ENCODE peak calls at places on chromosomes 4 and X, in nine cellular contexts. V is fibroblast of pulmonary artery; C is PC-3; J is AG09309; Z is activated CD8-positive, alpha-beta T cell treated with anti-CD3 and anti-CD28 coated beads for 36 hours; K is neural progenitor cell; G is astrocyte of the spinal cord; Y is MCF 10A; R is brain microvascular endothelial cell. M is an unnamed sample.

GRCh38 chrX:139134316-139134715 is 396.2 kb upstream of the F9 start:
- DNase-seq in G (no peak), V (no peak), K (no peak), Z (no peak), Y (no peak), J (no peak), C (no peak), R (no peak), M (no peak)

GRCh38 chr4:40621592-40622512 is 7.8 kb downstream of the RBM47 start:
- DNase-seq in R (peak), K (no peak), Y (peak), G (peak), V (peak), J (peak), Z (peak), C (peak), M (no peak)

GRCh38 chrX:96770315-96770714 is 85.7 kb downstream of the DIAPH2 start:
- DNase-seq in J (no peak), V (peak), K (peak), Z (no peak), R (no peak), G (peak), Y (peak), C (peak), M (no peak)

GRCh38 chrX:53093177-53093655 is 726 bp upstream of the KANTR start:
- DNase-seq in Z (peak), Y (peak), J (no peak), C (peak), G (peak), R (peak), K (peak), V (peak), M (peak)

GRCh38 chrX:69093960-69094935 is 71.0 kb downstream of the PJA1 start:
- DNase-seq in C (peak), J (peak), V (peak), Z (peak), R (peak), K (peak), G (peak), Y (peak), M (peak)

GRCh38 chrX:132488819-132489255 is at the start of gene MBNL3:
- DNase-seq in V (peak), K (peak), Z (peak), R (no peak), G (peak), C (peak), J (no peak), Y (peak), M (peak)

GRCh38 chrX:18042776-18043175 is 177.9 kb downstream of the BEND2 start:
- DNase-seq in R (no peak), K (no peak), V (no peak), Y (no peak), C (no peak), J (no peak), G (no peak), Z (no peak), M (no peak)

GRCh38 chrX:114976321-114976720 is 41.1 kb downstream of the IL13RA2 start:
- DNase-seq in Y (peak), K (no peak), V (peak), J (peak), C (peak), R (no peak), Z (no peak), G (no peak), M (no peak)

GRCh38 chrX:153537526-153538295 is 20.3 kb downstream of the ATP2B3 start:
- DNase-seq in K (no peak), J (no peak), R (no peak), C (no peak), G (no peak), Z (no peak), V (no peak), Y (no peak), M (no peak)

GRCh38 chr4:98609946-98610345 is 48.5 kb downstream of the TSPAN5 start:
- DNase-seq in Z (no peak), G (no peak), J (no peak), C (no peak), V (no peak), R (no peak), K (peak), Y (no peak), M (no peak)

GRCh38 chr4:4859010-4859798 is at the start of gene MSX1:
- DNase-seq in J (peak), G (peak), Y (peak), R (peak), K (peak), C (peak), V (peak), Z (peak), M (peak)

GRCh38 chr4:28101583-28101982 is 1240.9 kb downstream of the STIM2 start:
- DNase-seq in R (no peak), J (no peak), Z (no peak), G (no peak), Y (no peak), V (no peak), C (no peak), K (no peak), M (no peak)

GRCh38 chr4:6753103-6753560 is 29.4 kb upstream of the KIAA0232 start:
- DNase-seq in Y (no peak), R (no peak), Z (no peak), J (no peak), V (no peak), G (no peak), C (no peak), K (peak), M (no peak)
- TF ChIP-seq CTCF in Y (no peak), R (no peak), Z (no peak), J (no peak), V (no peak), G (no peak), C (no peak), K (no peak), M (no peak)

GRCh38 chrX:112760697-112761096 is 79.9 kb downstream of the AMOT start:
- DNase-seq in V (no peak), G (no peak), Z (no peak), K (no peak), R (no peak), J (no peak), Y (no peak), C (no peak), M (no peak)
- TF ChIP-seq CTCF in V (peak), G (no peak), Z (no peak), K (no peak), R (no peak), J (no peak), Y (no peak), C (no peak), M (no peak)

GRCh38 chrX:129318375-129318774 is 204.9 kb downstream of the SMARCA1 start:
- DNase-seq in C (peak), Y (peak), K (no peak), R (peak), V (peak), G (peak), Z (peak), J (peak), M (no peak)
- TF ChIP-seq CTCF in C (peak), Y (peak), K (peak), R (peak), V (peak), G (peak), Z (peak), J (peak), M (peak)

GRCh38 chrX:106955004-106955772 is 35.0 kb downstream of the CLDN2 start:
- DNase-seq in K (no peak), Y (no peak), J (no peak), V (peak), G (peak), R (no peak), C (peak), Z (no peak), M (no peak)

GRCh38 chrX:106952089-106952488 is 31.9 kb downstream of the CLDN2 start:
- DNase-seq in V (no peak), K (no peak), G (no peak), Y (no peak), R (no peak), J (no peak), Z (no peak), C (no peak), M (no peak)

GRCh38 chrX:106954041-106954440 is 33.8 kb downstream of the CLDN2 start:
- DNase-seq in J (no peak), Y (no peak), V (no peak), Z (no peak), R (no peak), C (no peak), G (no peak), K (no peak), M (no peak)

GRCh38 chrX:106951230-106951629 is 31.0 kb downstream of the CLDN2 start:
- DNase-seq in V (no peak), Y (no peak), G (no peak), C (no peak), R (no peak), J (no peak), Z (no peak), K (no peak), M (no peak)

GRCh38 chrX:106952988-106953387 is 32.8 kb downstream of the CLDN2 start:
- DNase-seq in C (peak), G (peak), Z (no peak), V (peak), K (no peak), Y (peak), R (no peak), J (no peak), M (no peak)
- TF ChIP-seq CTCF in C (peak), G (peak), Z (peak), V (peak), K (peak), Y (peak), R (peak), J (peak), M (peak)

DNA sequence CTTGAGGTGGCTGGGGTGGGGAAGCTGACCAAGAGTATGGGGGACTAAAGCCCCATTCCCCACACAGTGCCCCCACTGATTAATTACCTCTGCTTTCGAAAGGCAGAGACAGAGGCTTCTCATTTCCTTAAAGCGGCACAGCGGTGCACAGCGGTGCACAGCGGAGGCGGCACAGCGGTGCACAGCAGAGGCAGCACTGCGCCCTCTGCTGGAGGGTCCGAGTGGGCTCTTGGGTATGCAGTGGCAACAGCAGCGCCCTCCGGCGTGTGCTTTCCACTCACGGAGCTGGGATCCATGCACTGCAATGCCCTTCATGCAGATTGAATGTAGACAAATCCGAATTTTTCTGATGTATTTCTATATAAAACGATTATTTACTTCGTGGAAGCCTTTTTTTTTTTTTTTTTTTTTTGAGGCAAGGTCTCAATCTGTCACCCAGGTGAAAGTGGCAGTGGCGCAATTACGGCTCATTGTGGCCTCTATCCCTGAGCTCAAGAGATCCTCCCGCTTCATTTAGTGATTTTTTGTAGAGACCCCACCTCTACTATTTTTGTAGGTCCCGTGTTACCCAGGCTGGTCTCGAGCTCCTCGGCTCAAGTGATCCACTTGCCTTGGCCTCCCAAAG is 19.7 kb upstream of the PRPS2 start:
- DNase-seq in Y (no peak), Z (peak), K (peak), J (no peak), R (peak), G (peak), C (peak), V (peak), M (peak)
- TF ChIP-seq CTCF in Y (peak), Z (peak), K (peak), J (peak), R (peak), G (peak), C (peak), V (peak), M (peak)

GRCh38 chrX:154980330-154981115 is 42.0 kb downstream of the F8 start:
- DNase-seq in G (peak), Y (peak), K (peak), R (peak), J (peak), C (peak), V (peak), Z (peak), M (peak)
- TF ChIP-seq CTCF in G (peak), Y (peak), K (peak), R (peak), J (peak), C (peak), V (peak), Z (peak), M (peak)

DNA sequence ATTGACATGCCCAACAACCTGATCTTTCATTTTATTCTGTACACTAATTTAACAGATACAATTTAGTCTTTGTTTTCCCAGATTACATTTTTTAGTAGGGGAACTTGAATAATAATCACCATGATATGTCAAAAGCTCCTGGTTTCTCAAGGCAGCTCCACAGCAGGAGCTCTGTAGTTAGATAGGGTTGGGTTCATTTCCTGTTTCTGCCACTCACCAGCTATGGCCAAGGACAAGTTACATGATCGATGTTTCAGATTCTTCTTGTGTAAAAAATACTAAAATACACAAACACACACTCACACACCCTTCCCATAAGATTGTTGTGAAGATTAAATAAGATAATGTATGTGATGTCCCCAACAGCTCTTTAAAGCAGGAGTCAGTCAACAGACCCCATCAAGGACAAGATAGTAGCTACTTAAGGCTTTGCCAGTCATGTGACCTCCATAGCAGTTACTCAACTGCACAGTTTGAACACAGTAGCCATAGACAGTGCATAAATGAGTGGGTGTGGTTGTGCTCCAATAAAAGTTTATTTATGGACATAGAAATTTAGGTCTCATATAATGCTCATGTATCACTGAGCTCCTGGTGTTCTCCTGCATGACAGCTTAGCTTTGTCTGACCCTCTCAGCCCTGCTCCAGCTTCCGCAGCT is 18.4 kb downstream of the GUCY1A1 start:
- DNase-seq in K (no peak), C (no peak), R (no peak), Z (no peak), Y (no peak), J (no peak), V (no peak), G (no peak), M (no peak)
- TF ChIP-seq CTCF in K (no peak), C (no peak), R (no peak), Z (no peak), Y (no peak), J (no peak), V (no peak), G (no peak), M (no peak)

M was measured in nephron progenitor cell.